ENCODE peak calls at places on chromosomes 1 and 21, in seven cellular contexts. I is CD8-positive, alpha-beta T cell; K is CD4-positive, CD25-positive, alpha-beta regulatory T cell; T is T-helper 9 cell; F is stimulated activated CD4-positive, alpha-beta T cell treated with anti-CD3 and anti-CD28 coated beads, Interleukin-2, amount 100 ng/mL, for 24 hours; D is T follicular helper cell; C is adrenal gland. Y is an unnamed sample.

GRCh38 chr1:51756290-51756689 is 122.2 kb downstream of the NRDC start:
- DNase-seq in I (no peak), K (no peak), T (no peak), F (no peak), D (no peak), C (no peak), Y (no peak)

GRCh38 chr1:92291372-92291999 is 7.3 kb downstream of the GLMN start:
- DNase-seq in I (no peak), K (no peak), T (no peak), F (no peak), D (no peak), C (peak), Y (peak)

GRCh38 chr1:65812065-65812464 is 19.4 kb downstream of the PDE4B start:
- DNase-seq in I (no peak), K (no peak), T (no peak), F (peak), D (no peak), C (peak), Y (peak)

GRCh38 chr1:156118175-156118868 is 3.8 kb downstream of the LMNA start:
- DNase-seq in I (no peak), K (no peak), T (peak), F (no peak), D (no peak), C (peak), Y (no peak)

GRCh38 chr1:74641876-74642275 is 31.7 kb downstream of the ERICH3 start:
- DNase-seq in I (no peak), K (no peak), T (no peak), F (no peak), D (no peak), C (peak), Y (no peak)

GRCh38 chr1:71785470-71785869 is 496.9 kb downstream of the NEGR1 start:
- DNase-seq in I (no peak), K (no peak), T (no peak), F (no peak), D (no peak), C (no peak), Y (no peak)

GRCh38 chr1:178230881-178231409 is 137.0 kb downstream of the RASAL2 start:
- DNase-seq in I (no peak), K (no peak), T (no peak), F (no peak), D (no peak), C (no peak), Y (no peak)

GRCh38 chr1:211472724-211473123 is 19.2 kb downstream of the RD3 start:
- DNase-seq in I (no peak), K (no peak), T (no peak), F (no peak), D (no peak), C (no peak), Y (no peak)

GRCh38 chr1:15685820-15686219 is 1.7 kb downstream of the PLEKHM2 start:
- DNase-seq in I (no peak), K (no peak), T (no peak), F (no peak), D (no peak), C (no peak), Y (no peak)

GRCh38 chr21:14901482-14901958 is 163.3 kb downstream of the NRIP1 start:
- DNase-seq in I (no peak), K (no peak), T (no peak), F (no peak), D (no peak), C (no peak), Y (no peak)

GRCh38 chr1:175889044-175889443 is 145.6 kb upstream of the TNR start:
- DNase-seq in I (no peak), K (no peak), T (no peak), F (no peak), D (no peak), C (no peak), Y (no peak)

Y was measured in NCI-H1105.